ENCODE peak calls at places on chromosomes 13 and 19, in ten cellular contexts. O, Q, I, E, R, X, N, K, T and Y are unnamed samples. For H3K4me1, the result is how much of the 10 kb centered on the place peaks cover.

GRCh38 chr13:99376924-99377323 is 69.7 kb upstream of the GPR183 start:
- DNase-seq in K (no peak), T (no peak), R (no peak), X (no peak), N (no peak), E (no peak), I (no peak), Q (no peak), O (no peak), Y (no peak)

GRCh38 chr19:8046569-8047165 is 5.9 kb upstream of the CCL25 start:
- DNase-seq in N (no peak), R (no peak), T (no peak), I (no peak), X (no peak), Q (no peak), E (no peak), K (no peak), O (no peak), Y (no peak)

GRCh38 chr19:55678121-55678671 is 3.2 kb downstream of the EPN1 start:
- DNase-seq in X (peak), K (peak), N (no peak), I (no peak), Q (no peak), O (peak), E (no peak), R (no peak), T (peak), Y (no peak)

GRCh38 chr13:65943711-65944110 is 1286.4 kb downstream of the PCDH9 start:
- DNase-seq in E (no peak), X (no peak), K (no peak), O (no peak), T (no peak), I (no peak), Q (no peak), N (no peak), R (no peak), Y (no peak)

GRCh38 chr19:45395524-45396388 is 9.1 kb downstream of the PPP1R13L start:
- DNase-seq in R (no peak), X (no peak), N (no peak), Q (no peak), K (no peak), O (no peak), T (no peak), E (no peak), I (no peak), Y (no peak)

GRCh38 chr19:18856385-18857126 is 24.8 kb downstream of the UPF1 start:
- DNase-seq in X (no peak), T (no peak), K (no peak), N (no peak), E (no peak), Q (no peak), R (no peak), O (no peak), I (no peak), Y (peak)

GRCh38 chr19:49106648-49107135 is 7.5 kb upstream of the LIN7B start:
- DNase-seq in Q (peak), X (no peak), N (no peak), I (peak), O (peak), K (peak), T (peak), R (no peak), E (peak), Y (no peak)

GRCh38 chr13:27921961-27922910 is 2.4 kb downstream of the PDX1 start:
- DNase-seq in T (no peak), K (no peak), Q (no peak), N (no peak), O (no peak), E (no peak), R (no peak), I (no peak), X (no peak), Y (no peak)

GRCh38 chr13:79541426-79542049 is 60.6 kb downstream of the NDFIP2 start:
- DNase-seq in N (no peak), Q (peak), I (peak), T (peak), X (no peak), K (no peak), E (no peak), R (no peak), O (no peak), Y (no peak)

GRCh38 chr19:29672933-29673336 is 7.7 kb downstream of the PLEKHF1 start:
- DNase-seq in E (no peak), N (no peak), T (no peak), K (peak), Q (no peak), X (no peak), R (no peak), I (no peak), O (peak), Y (no peak)

GRCh38 chr13:30735025-30735967 is at the start of gene ALOX5AP:
- DNase-seq in I (no peak), T (no peak), X (no peak), N (no peak), E (no peak), K (peak), O (peak), Q (no peak), R (no peak), Y (no peak)
- H3K4me1 ChIP-seq in I (under half), T (under half), X (under half), N (under half), E (under half), K (under half), O (under half), Q (under half), R (under half), Y (under half)

DNA sequence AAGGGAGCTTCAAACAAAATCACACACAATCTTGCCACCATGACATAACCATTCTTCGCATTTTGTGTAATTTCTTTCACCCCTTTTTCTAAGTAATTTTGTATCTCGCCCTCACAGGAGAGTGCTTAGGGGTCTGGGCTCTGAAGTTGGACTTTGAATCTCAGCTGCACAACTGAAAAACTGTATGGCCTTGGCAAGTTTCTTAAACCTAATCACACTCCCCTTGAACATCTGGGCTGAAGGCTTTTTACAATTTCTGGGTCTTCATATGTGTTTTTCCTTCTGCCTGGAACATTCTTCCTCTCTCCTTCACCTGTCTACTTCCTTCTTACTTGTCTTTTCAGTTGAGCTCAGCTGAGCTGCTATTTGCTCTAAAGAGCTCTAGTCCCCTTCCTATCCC is 24.3 kb upstream of the CPB2 start:
- DNase-seq in R (no peak), I (no peak), N (no peak), E (no peak), O (no peak), Q (no peak), K (no peak), X (no peak), T (no peak), Y (no peak)
- TF ChIP-seq POLR2A in R (no peak), I (no peak), N (no peak), E (no peak), O (no peak), Q (no peak), K (no peak), X (no peak), T (no peak), Y (no peak)

GRCh38 chr19:12940897-12941296 is 2.5 kb downstream of the CALR start:
- DNase-seq in X (no peak), E (no peak), N (no peak), R (no peak), Q (no peak), O (no peak), I (no peak), T (no peak), K (no peak), Y (no peak)

GRCh38 chr19:12938054-12938535 is 314 bp upstream of the CALR start:
- DNase-seq in I (peak), K (peak), O (peak), N (peak), E (peak), Q (peak), R (peak), X (peak), T (peak), Y (peak)

GRCh38 chr19:12938536-12939291 is at the start of gene CALR:
- DNase-seq in R (no peak), K (peak), T (no peak), X (no peak), I (no peak), Q (no peak), E (peak), O (peak), N (no peak), Y (no peak)

GRCh38 chr19:12939292-12939606 is 840 bp downstream of the CALR start:
- DNase-seq in Q (no peak), X (no peak), N (peak), K (peak), R (no peak), T (no peak), O (peak), I (peak), E (peak), Y (no peak)

GRCh38 chr19:12939908-12940533 is 1.6 kb downstream of the CALR start:
- DNase-seq in K (no peak), E (no peak), O (no peak), R (no peak), T (no peak), I (no peak), N (no peak), X (no peak), Q (no peak), Y (no peak)
- H3K4me1 ChIP-seq in K (under half), E (half or more), O (under half), R (half or more), T (under half), I (under half), N (under half), X (half or more), Q (under half), Y (under half)

GRCh38 chr13:113209880-113210421 is 538 bp downstream of the CUL4A start:
- DNase-seq in I (peak), X (peak), O (peak), K (peak), Q (no peak), R (peak), N (peak), E (peak), T (no peak), Y (peak)
- TF ChIP-seq POLR2A in I (no peak), X (peak), O (peak), K (peak), Q (no peak), R (no peak), N (no peak), E (peak), T (no peak), Y (no peak)

GRCh38 chr13:70162141-70162540 is 53.9 kb upstream of the KLHL1 start:
- DNase-seq in E (no peak), T (no peak), Q (no peak), X (no peak), N (no peak), R (no peak), K (no peak), O (no peak), I (no peak), Y (no peak)
- H3K4me1 ChIP-seq in E (under half), T (under half), Q (under half), X (under half), N (under half), R (under half), K (under half), O (under half), I (under half), Y (under half)

GRCh38 chr13:74298912-74299311 is 164.7 kb upstream of the KLF12 start:
- DNase-seq in O (no peak), K (no peak), Q (no peak), I (no peak), R (no peak), N (no peak), X (no peak), T (no peak), E (no peak), Y (no peak)
- TF ChIP-seq POLR2A in O (no peak), K (no peak), Q (no peak), I (no peak), R (no peak), N (no peak), X (no peak), T (no peak), E (no peak), Y (no peak)

GRCh38 chr13:108560092-108560491 is 69.3 kb upstream of the MYO16 start:
- DNase-seq in R (no peak), I (no peak), N (no peak), X (no peak), T (no peak), Q (no peak), O (no peak), E (no peak), K (no peak), Y (no peak)

GRCh38 chr13:108561152-108561551 is 68.3 kb upstream of the MYO16 start:
- DNase-seq in I (no peak), K (no peak), T (no peak), E (no peak), O (no peak), N (no peak), R (no peak), Q (no peak), X (no peak), Y (peak)

GRCh38 chr13:108558489-108558888 is 70.9 kb upstream of the MYO16 start:
- DNase-seq in I (no peak), O (no peak), X (no peak), N (no peak), Q (no peak), K (no peak), R (no peak), E (no peak), T (no peak), Y (no peak)
- H3K4me1 ChIP-seq in I (under half), O (under half), X (under half), N (under half), Q (under half), K (under half), R (under half), E (under half), T (under half), Y (under half)

GRCh38 chr19:35269425-35270117 is 809 bp downstream of the USF2 start:
- DNase-seq in N (peak), X (peak), Q (peak), O (peak), I (peak), K (peak), E (peak), T (peak), R (peak), Y (peak)
- TF ChIP-seq POLR2A in N (no peak), X (no peak), Q (no peak), O (peak), I (no peak), K (no peak), E (peak), T (no peak), R (no peak), Y (no peak)